ENCODE peak calls at places on chromosomes 12 and 14, in seven cellular contexts. One of them, this sample, is unnamed.

GRCh38 chr14:70906785-70907171 is 481 bp upstream of the PCNX1 start:
- DNase-seq in dorsolateral prefrontal cortex: no peak
- DNase-seq in fibroblast of pulmonary artery: no peak
- DNase-seq in cardiac muscle cell: no peak
- DNase-seq in GM20000: no peak
- DNase-seq in nephron progenitor cell: no peak
- DNase-seq in psoas muscle: no peak
- DNase-seq in this sample: no peak

GRCh38 chr12:55717397-55718007 is 1.7 kb downstream of the BLOC1S1 start:
- DNase-seq in dorsolateral prefrontal cortex: no peak
- DNase-seq in fibroblast of pulmonary artery: no peak
- DNase-seq in nephron progenitor cell: no peak
- DNase-seq in GM20000: no peak
- DNase-seq in cardiac muscle cell: no peak
- DNase-seq in psoas muscle: peak; percentile 27
- DNase-seq in this sample: peak; percentile 57

GRCh38 chr12:67430708-67431335 is 161.7 kb downstream of the CAND1 start:
- DNase-seq in fibroblast of pulmonary artery: peak; percentile 50
- DNase-seq in cardiac muscle cell: peak; percentile 77
- DNase-seq in GM20000: no peak
- DNase-seq in psoas muscle: peak; percentile 68
- DNase-seq in nephron progenitor cell: no peak
- DNase-seq in dorsolateral prefrontal cortex: no peak
- DNase-seq in this sample: no peak

GRCh38 chr14:99510556-99511139 is 29.4 kb downstream of the CCNK start:
- DNase-seq in cardiac muscle cell: no peak
- DNase-seq in fibroblast of pulmonary artery: no peak
- DNase-seq in GM20000: peak; percentile 8
- DNase-seq in dorsolateral prefrontal cortex: no peak
- DNase-seq in psoas muscle: no peak
- DNase-seq in nephron progenitor cell: no peak
- DNase-seq in this sample: no peak

GRCh38 chr14:64812412-64812811 is 67.3 kb downstream of the SPTB start:
- DNase-seq in nephron progenitor cell: peak; percentile 36
- DNase-seq in fibroblast of pulmonary artery: no peak
- DNase-seq in cardiac muscle cell: no peak
- DNase-seq in psoas muscle: peak; percentile 52
- DNase-seq in dorsolateral prefrontal cortex: no peak
- DNase-seq in GM20000: peak; percentile 38
- DNase-seq in this sample: no peak

GRCh38 chr12:92290016-92290685 is 144.5 kb upstream of the BTG1 start:
- DNase-seq in psoas muscle: no peak
- DNase-seq in dorsolateral prefrontal cortex: no peak
- DNase-seq in cardiac muscle cell: peak; percentile 24
- DNase-seq in GM20000: no peak
- DNase-seq in nephron progenitor cell: no peak
- DNase-seq in fibroblast of pulmonary artery: peak; percentile 54
- DNase-seq in this sample: peak; percentile 70

GRCh38 chr12:88889326-88890110 is 309.2 kb upstream of the KITLG start:
- DNase-seq in nephron progenitor cell: no peak
- DNase-seq in fibroblast of pulmonary artery: peak; percentile 78
- DNase-seq in dorsolateral prefrontal cortex: no peak
- DNase-seq in psoas muscle: no peak
- DNase-seq in cardiac muscle cell: peak; percentile 65
- DNase-seq in GM20000: no peak
- DNase-seq in this sample: no peak

GRCh38 chr12:58670623-58671022 is 249.7 kb downstream of the LRIG3 start:
- DNase-seq in fibroblast of pulmonary artery: no peak
- DNase-seq in GM20000: no peak
- DNase-seq in cardiac muscle cell: no peak
- DNase-seq in psoas muscle: no peak
- DNase-seq in nephron progenitor cell: no peak
- DNase-seq in dorsolateral prefrontal cortex: no peak
- DNase-seq in this sample: no peak

GRCh38 chr12:15899282-15899870 is 11.8 kb upstream of the DERA start:
- DNase-seq in dorsolateral prefrontal cortex: no peak
- DNase-seq in nephron progenitor cell: no peak
- DNase-seq in psoas muscle: no peak
- DNase-seq in cardiac muscle cell: no peak
- DNase-seq in fibroblast of pulmonary artery: no peak
- DNase-seq in GM20000: no peak
- DNase-seq in this sample: no peak

GRCh38 chr14:74929242-74929641 is 6.2 kb upstream of the RPS6KL1 start:
- DNase-seq in dorsolateral prefrontal cortex: no peak
- DNase-seq in fibroblast of pulmonary artery: no peak
- DNase-seq in GM20000: no peak
- DNase-seq in nephron progenitor cell: no peak
- DNase-seq in psoas muscle: no peak
- DNase-seq in cardiac muscle cell: no peak
- DNase-seq in this sample: no peak

GRCh38 chr14:87430810-87431209 is 562.2 kb downstream of the GALC start:
- DNase-seq in cardiac muscle cell: peak; percentile 9
- DNase-seq in nephron progenitor cell: no peak
- DNase-seq in fibroblast of pulmonary artery: peak; percentile 22
- DNase-seq in dorsolateral prefrontal cortex: no peak
- DNase-seq in psoas muscle: no peak
- DNase-seq in GM20000: no peak
- DNase-seq in this sample: no peak

GRCh38 chr14:95381726-95382125 is 62.0 kb upstream of the CLMN start:
- DNase-seq in dorsolateral prefrontal cortex: no peak
- DNase-seq in cardiac muscle cell: no peak
- DNase-seq in fibroblast of pulmonary artery: no peak
- DNase-seq in psoas muscle: no peak
- DNase-seq in nephron progenitor cell: no peak
- DNase-seq in GM20000: no peak
- DNase-seq in this sample: no peak

GRCh38 chr12:15982471-15982870 is 71.3 kb downstream of the DERA start:
- DNase-seq in nephron progenitor cell: no peak
- DNase-seq in fibroblast of pulmonary artery: peak; percentile 78
- DNase-seq in psoas muscle: no peak
- DNase-seq in dorsolateral prefrontal cortex: no peak
- DNase-seq in GM20000: no peak
- DNase-seq in cardiac muscle cell: peak; percentile 76
- DNase-seq in this sample: peak; percentile 63

GRCh38 chr14:100108042-100108825 is 43.0 kb downstream of the EVL start:
- DNase-seq in fibroblast of pulmonary artery: peak; percentile 75
- DNase-seq in dorsolateral prefrontal cortex: peak; percentile 85
- DNase-seq in cardiac muscle cell: peak; percentile 79
- DNase-seq in psoas muscle: peak; percentile 86
- DNase-seq in nephron progenitor cell: peak; percentile 94
- DNase-seq in GM20000: peak; percentile 75
- DNase-seq in this sample: peak; percentile 36

GRCh38 chr12:11823593-11823992 is 174.1 kb downstream of the ETV6 start:
- DNase-seq in fibroblast of pulmonary artery: no peak
- DNase-seq in psoas muscle: no peak
- DNase-seq in GM20000: no peak
- DNase-seq in cardiac muscle cell: no peak
- DNase-seq in dorsolateral prefrontal cortex: no peak
- DNase-seq in nephron progenitor cell: no peak
- DNase-seq in this sample: no peak

GRCh38 chr14:103329421-103330347 is 4.4 kb upstream of the EIF5 start:
- DNase-seq in psoas muscle: no peak
- DNase-seq in fibroblast of pulmonary artery: peak; percentile 87
- DNase-seq in GM20000: no peak
- DNase-seq in nephron progenitor cell: no peak
- DNase-seq in dorsolateral prefrontal cortex: no peak
- DNase-seq in cardiac muscle cell: peak; percentile 83
- DNase-seq in this sample: no peak

GRCh38 chr14:31228533-31228932 is 20.9 kb upstream of the HECTD1 start:
- DNase-seq in cardiac muscle cell: peak; percentile 60
- DNase-seq in fibroblast of pulmonary artery: peak; percentile 20
- DNase-seq in nephron progenitor cell: no peak
- DNase-seq in psoas muscle: no peak
- DNase-seq in dorsolateral prefrontal cortex: no peak
- DNase-seq in GM20000: no peak
- DNase-seq in this sample: no peak

GRCh38 chr14:97377550-97377949 is 580.4 kb downstream of the VRK1 start:
- DNase-seq in dorsolateral prefrontal cortex: no peak
- DNase-seq in cardiac muscle cell: no peak
- DNase-seq in psoas muscle: no peak
- DNase-seq in nephron progenitor cell: no peak
- DNase-seq in GM20000: no peak
- DNase-seq in fibroblast of pulmonary artery: no peak
- DNase-seq in this sample: no peak

GRCh38 chr12:40829738-40830144 is 137.5 kb downstream of the CNTN1 start:
- DNase-seq in dorsolateral prefrontal cortex: no peak
- DNase-seq in psoas muscle: no peak
- DNase-seq in fibroblast of pulmonary artery: no peak
- DNase-seq in cardiac muscle cell: no peak
- DNase-seq in GM20000: no peak
- DNase-seq in nephron progenitor cell: no peak
- DNase-seq in this sample: no peak

GRCh38 chr14:33062881-33063280 is 124.2 kb downstream of the NPAS3 start:
- DNase-seq in dorsolateral prefrontal cortex: no peak
- DNase-seq in nephron progenitor cell: no peak
- DNase-seq in cardiac muscle cell: peak; percentile 16
- DNase-seq in fibroblast of pulmonary artery: peak; percentile 34
- DNase-seq in GM20000: no peak
- DNase-seq in psoas muscle: no peak
- DNase-seq in this sample: no peak

GRCh38 chr14:36518031-36518585 is 1.9 kb downstream of the NKX2-1 start:
- DNase-seq in nephron progenitor cell: peak; percentile 15
- DNase-seq in GM20000: no peak
- DNase-seq in psoas muscle: no peak
- DNase-seq in dorsolateral prefrontal cortex: no peak
- DNase-seq in fibroblast of pulmonary artery: no peak
- DNase-seq in cardiac muscle cell: no peak
- DNase-seq in this sample: no peak

GRCh38 chr12:95343461-95344230 is 126.0 kb downstream of the VEZT start:
- DNase-seq in GM20000: no peak
- DNase-seq in nephron progenitor cell: no peak
- DNase-seq in psoas muscle: no peak
- DNase-seq in fibroblast of pulmonary artery: no peak
- DNase-seq in dorsolateral prefrontal cortex: no peak
- DNase-seq in cardiac muscle cell: no peak
- DNase-seq in this sample: no peak

GRCh38 chr12:124240493-124240892 is 54.4 kb upstream of the RFLNA start:
- DNase-seq in GM20000: peak; percentile 21
- DNase-seq in fibroblast of pulmonary artery: peak; percentile 28
- DNase-seq in dorsolateral prefrontal cortex: no peak
- DNase-seq in nephron progenitor cell: no peak
- DNase-seq in psoas muscle: no peak
- DNase-seq in cardiac muscle cell: peak; percentile 34
- DNase-seq in this sample: no peak

GRCh38 chr12:62211510-62211909 is 48.7 kb upstream of the USP15 start:
- DNase-seq in fibroblast of pulmonary artery: peak; percentile 18
- DNase-seq in nephron progenitor cell: no peak
- DNase-seq in dorsolateral prefrontal cortex: no peak
- DNase-seq in cardiac muscle cell: peak; percentile 63
- DNase-seq in GM20000: no peak
- DNase-seq in psoas muscle: no peak
- DNase-seq in this sample: no peak

GRCh38 chr14:102050625-102051024 is 36.2 kb downstream of the HSP90AA1 start:
- DNase-seq in psoas muscle: peak; percentile 51
- DNase-seq in fibroblast of pulmonary artery: no peak
- DNase-seq in nephron progenitor cell: peak; percentile 42
- DNase-seq in GM20000: no peak
- DNase-seq in cardiac muscle cell: no peak
- DNase-seq in dorsolateral prefrontal cortex: no peak
- DNase-seq in this sample: peak; percentile 30

DNA sequence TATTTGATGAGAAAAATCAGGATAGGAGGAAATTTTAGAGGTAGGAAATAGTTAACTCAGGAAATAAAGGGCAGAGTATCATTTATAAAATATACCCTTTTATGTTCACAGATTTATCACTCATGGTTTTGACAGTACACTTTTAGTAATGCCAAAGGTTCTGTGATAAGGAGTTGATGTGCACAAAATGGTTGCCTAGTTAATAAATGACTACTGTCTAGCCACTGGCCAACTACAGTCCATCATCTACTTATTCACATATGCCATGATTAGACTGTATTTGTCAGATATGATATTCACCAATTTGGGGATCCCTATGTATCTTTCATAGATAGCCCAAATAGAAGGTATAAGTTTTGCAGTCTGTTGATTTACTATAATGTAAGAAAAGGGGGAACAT is 19.2 kb upstream of the GXYLT1 start:
- DNase-seq in cardiac muscle cell: no peak
- DNase-seq in psoas muscle: no peak
- DNase-seq in GM20000: no peak
- DNase-seq in nephron progenitor cell: no peak
- DNase-seq in fibroblast of pulmonary artery: no peak
- DNase-seq in dorsolateral prefrontal cortex: no peak
- DNase-seq in this sample: no peak
- TF ChIP-seq CTCF in cardiac muscle cell: no peak
- TF ChIP-seq CTCF in psoas muscle: no peak
- TF ChIP-seq CTCF in GM20000: no peak
- TF ChIP-seq CTCF in nephron progenitor cell: no peak
- TF ChIP-seq CTCF in fibroblast of pulmonary artery: no peak
- TF ChIP-seq CTCF in dorsolateral prefrontal cortex: no peak
- TF ChIP-seq CTCF in this sample: no peak

GRCh38 chr12:121849211-121849610 is 9.4 kb downstream of the HPD start:
- DNase-seq in psoas muscle: no peak
- DNase-seq in dorsolateral prefrontal cortex: no peak
- DNase-seq in nephron progenitor cell: no peak
- DNase-seq in GM20000: no peak
- DNase-seq in fibroblast of pulmonary artery: no peak
- DNase-seq in cardiac muscle cell: no peak
- DNase-seq in this sample: no peak

GRCh38 chr12:121845699-121846098 is 13.0 kb downstream of the HPD start:
- DNase-seq in psoas muscle: no peak
- DNase-seq in nephron progenitor cell: no peak
- DNase-seq in fibroblast of pulmonary artery: no peak
- DNase-seq in cardiac muscle cell: no peak
- DNase-seq in dorsolateral prefrontal cortex: no peak
- DNase-seq in GM20000: no peak
- DNase-seq in this sample: no peak

GRCh38 chr12:121849660-121850059 is 9.0 kb downstream of the HPD start:
- DNase-seq in dorsolateral prefrontal cortex: no peak
- DNase-seq in fibroblast of pulmonary artery: no peak
- DNase-seq in GM20000: no peak
- DNase-seq in nephron progenitor cell: no peak
- DNase-seq in cardiac muscle cell: no peak
- DNase-seq in psoas muscle: no peak
- DNase-seq in this sample: no peak
- TF ChIP-seq CTCF in dorsolateral prefrontal cortex: no peak
- TF ChIP-seq CTCF in fibroblast of pulmonary artery: no peak
- TF ChIP-seq CTCF in GM20000: no peak
- TF ChIP-seq CTCF in nephron progenitor cell: no peak
- TF ChIP-seq CTCF in cardiac muscle cell: no peak
- TF ChIP-seq CTCF in psoas muscle: no peak
- TF ChIP-seq CTCF in this sample: peak; percentile 15

DNA sequence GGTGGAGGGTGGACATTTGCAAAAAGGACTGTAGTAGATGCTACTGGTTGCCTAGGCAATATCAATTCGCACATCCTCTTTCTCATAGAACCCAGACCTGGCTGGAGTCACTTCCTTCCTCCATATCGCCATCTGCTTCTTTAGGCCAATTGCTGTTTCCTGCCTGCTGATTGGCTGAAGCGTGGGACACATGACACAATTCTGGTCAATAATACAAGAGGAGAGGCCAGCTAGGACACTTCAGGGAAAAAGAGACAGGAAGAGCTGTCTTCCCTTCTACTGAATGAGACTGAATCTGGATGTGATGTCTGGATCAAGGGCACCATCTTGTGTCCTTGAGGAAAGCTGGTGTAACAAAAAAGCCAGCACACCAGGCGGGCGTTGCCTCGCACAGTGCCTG is 53.8 kb downstream of the TRPV4 start:
- DNase-seq in dorsolateral prefrontal cortex: no peak
- DNase-seq in nephron progenitor cell: no peak
- DNase-seq in cardiac muscle cell: no peak
- DNase-seq in fibroblast of pulmonary artery: no peak
- DNase-seq in psoas muscle: peak; percentile 1
- DNase-seq in GM20000: no peak
- DNase-seq in this sample: no peak
- TF ChIP-seq CTCF in dorsolateral prefrontal cortex: no peak
- TF ChIP-seq CTCF in nephron progenitor cell: no peak
- TF ChIP-seq CTCF in cardiac muscle cell: no peak
- TF ChIP-seq CTCF in fibroblast of pulmonary artery: no peak
- TF ChIP-seq CTCF in psoas muscle: no peak
- TF ChIP-seq CTCF in GM20000: no peak
- TF ChIP-seq CTCF in this sample: no peak

GRCh38 chr12:94162108-94162507 is 13.7 kb downstream of the PLXNC1 start:
- DNase-seq in dorsolateral prefrontal cortex: no peak
- DNase-seq in nephron progenitor cell: no peak
- DNase-seq in cardiac muscle cell: no peak
- DNase-seq in GM20000: no peak
- DNase-seq in psoas muscle: no peak
- DNase-seq in fibroblast of pulmonary artery: no peak
- DNase-seq in this sample: no peak
- TF ChIP-seq CTCF in dorsolateral prefrontal cortex: no peak
- TF ChIP-seq CTCF in nephron progenitor cell: no peak
- TF ChIP-seq CTCF in cardiac muscle cell: no peak
- TF ChIP-seq CTCF in GM20000: no peak
- TF ChIP-seq CTCF in psoas muscle: no peak
- TF ChIP-seq CTCF in fibroblast of pulmonary artery: no peak
- TF ChIP-seq CTCF in this sample: no peak

This sample was measured in HFFc6.